ENCODE peak calls at places on chromosome 3, in nine cellular contexts. F is Kasumi-1; U is stimulated activated CD8-positive, alpha-beta memory T cell treated with anti-CD3 and anti-CD28 coated beads, Interleukin-2, amount 100 ng/mL, for 48 hours; H is M059J; G is HT1080; B is sigmoid colon; Z is T-helper 1 cell; O is HFFc6; M is skeletal muscle cell. Y is an unnamed sample.

GRCh38 chr3:30680789-30681188 is 74.4 kb downstream of the TGFBR2 start:
- DNase-seq in F (no peak), U (no peak), H (no peak), G (no peak), B (peak; percentile 81), Z (no peak), O (no peak), M (no peak), Y (no peak)

GRCh38 chr3:187296058-187296457 is 4.5 kb upstream of the MASP1 start:
- DNase-seq in F (no peak), U (no peak), H (peak; percentile 47), G (no peak), B (no peak), Z (no peak), O (no peak), M (no peak), Y (no peak)

GRCh38 chr3:64295594-64295993 is 70.3 kb upstream of the PRICKLE2 start:
- DNase-seq in F (no peak), U (no peak), H (peak; percentile 68), G (peak; percentile 77), B (peak; percentile 81), Z (no peak), O (peak; percentile 82), M (peak; percentile 80), Y (peak; percentile 61)

GRCh38 chr3:8279476-8279875 is 222.1 kb upstream of the LMCD1 start:
- DNase-seq in F (no peak), U (no peak), H (no peak), G (no peak), B (no peak), Z (no peak), O (no peak), M (no peak), Y (no peak)

GRCh38 chr3:76349715-76350480 is 564.5 kb upstream of the ZNF717 start:
- DNase-seq in F (no peak), U (no peak), H (no peak), G (no peak), B (no peak), Z (no peak), O (no peak), M (no peak), Y (no peak)

GRCh38 chr3:70716832-70717231 is 404.4 kb upstream of the MDFIC2 start:
- DNase-seq in F (peak; percentile 63), U (no peak), H (peak; percentile 5), G (peak; percentile 40), B (peak; percentile 72), Z (no peak), O (peak; percentile 35), M (peak; percentile 67), Y (peak; percentile 13)

GRCh38 chr3:5699313-5699712 is 511.8 kb downstream of the EDEM1 start:
- DNase-seq in F (no peak), U (no peak), H (no peak), G (peak; percentile 37), B (no peak), Z (no peak), O (no peak), M (no peak), Y (no peak)

GRCh38 chr3:10495003-10495402 is 10.4 kb downstream of the ATP2B2 start:
- DNase-seq in F (no peak), U (no peak), H (peak; percentile 79), G (peak; percentile 44), B (no peak), Z (no peak), O (peak; percentile 28), M (no peak), Y (peak; percentile 66)

GRCh38 chr3:12553921-12554391 is 2.9 kb upstream of the MKRN2 start:
- DNase-seq in F (peak; percentile 57), U (peak; percentile 7), H (peak; percentile 46), G (peak; percentile 4), B (no peak), Z (peak; percentile 7), O (peak; percentile 31), M (no peak), Y (peak; percentile 26)

GRCh38 chr3:102741105-102741504 is 306.3 kb downstream of the ZPLD1 start:
- DNase-seq in F (no peak), U (no peak), H (peak; percentile 13), G (no peak), B (no peak), Z (no peak), O (no peak), M (no peak), Y (no peak)

GRCh38 chr3:196688349-196688748 is 23.7 kb downstream of the CEP19 start:
- DNase-seq in F (peak; percentile 86), U (no peak), H (no peak), G (peak; percentile 64), B (peak; percentile 69), Z (no peak), O (peak; percentile 19), M (peak; percentile 99), Y (no peak)

GRCh38 chr3:24225027-24225743 is 269.5 kb downstream of the THRB start:
- DNase-seq in F (no peak), U (no peak), H (no peak), G (no peak), B (no peak), Z (no peak), O (no peak), M (no peak), Y (no peak)

GRCh38 chr3:67389176-67389575 is 265.2 kb downstream of the SUCLG2 start:
- DNase-seq in F (peak; percentile 25), U (no peak), H (no peak), G (no peak), B (no peak), Z (no peak), O (no peak), M (no peak), Y (no peak)

GRCh38 chr3:55828712-55829111 is 341.6 kb upstream of the WNT5A start:
- DNase-seq in F (no peak), U (no peak), H (peak; percentile 18), G (peak; percentile 4), B (no peak), Z (no peak), O (no peak), M (no peak), Y (peak; percentile 8)

GRCh38 chr3:144687862-144688261 is 716.2 kb downstream of the DIPK2A start:
- DNase-seq in F (no peak), U (no peak), H (peak; percentile 1), G (no peak), B (no peak), Z (no peak), O (no peak), M (no peak), Y (no peak)

GRCh38 chr3:140206196-140207040 is 271.4 kb downstream of the CLSTN2 start:
- DNase-seq in F (peak; percentile 0), U (no peak), H (peak; percentile 62), G (peak; percentile 60), B (no peak), Z (no peak), O (no peak), M (peak; percentile 4), Y (peak; percentile 21)

GRCh38 chr3:67018105-67018788 is 20.1 kb downstream of the KBTBD8 start:
- DNase-seq in F (no peak), U (no peak), H (peak; percentile 14), G (peak; percentile 52), B (no peak), Z (peak; percentile 6), O (no peak), M (peak; percentile 34), Y (peak; percentile 59)

GRCh38 chr3:20160230-20160629 is 25.8 kb downstream of the SGO1 start:
- DNase-seq in F (peak; percentile 60), U (no peak), H (no peak), G (no peak), B (no peak), Z (peak; percentile 11), O (no peak), M (no peak), Y (no peak)

GRCh38 chr3:12591997-12592715 is 35.3 kb downstream of the MKRN2 start:
- DNase-seq in F (no peak), U (no peak), H (no peak), G (no peak), B (no peak), Z (no peak), O (no peak), M (no peak), Y (no peak)

GRCh38 chr3:129100274-129100673 is 21.3 kb downstream of the RAB43 start:
- DNase-seq in F (no peak), U (no peak), H (no peak), G (no peak), B (no peak), Z (no peak), O (no peak), M (no peak), Y (no peak)

GRCh38 chr3:8503871-8504610 is 2.4 kb downstream of the LMCD1 start:
- DNase-seq in F (no peak), U (peak; percentile 7), H (peak; percentile 44), G (no peak), B (no peak), Z (no peak), O (no peak), M (no peak), Y (peak; percentile 34)

GRCh38 chr3:5017953-5018531 is 38.8 kb downstream of the BHLHE40 start:
- DNase-seq in F (no peak), U (no peak), H (peak; percentile 75), G (peak; percentile 30), B (peak; percentile 83), Z (peak; percentile 37), O (no peak), M (no peak), Y (peak; percentile 66)

GRCh38 chr3:175212896-175213295 is 353.8 kb downstream of the NAALADL2 start:
- DNase-seq in F (no peak), U (no peak), H (peak; percentile 46), G (no peak), B (no peak), Z (no peak), O (peak; percentile 25), M (peak; percentile 56), Y (no peak)

GRCh38 chr3:99218468-99218867 is 317.0 kb upstream of the DCBLD2 start:
- DNase-seq in F (no peak), U (no peak), H (no peak), G (no peak), B (no peak), Z (no peak), O (no peak), M (no peak), Y (no peak)

GRCh38 chr3:187255314-187255713 is 36.2 kb downstream of the MASP1 start:
- DNase-seq in F (no peak), U (no peak), H (no peak), G (no peak), B (no peak), Z (no peak), O (no peak), M (no peak), Y (no peak)

GRCh38 chr3:120437559-120437958 is 13.2 kb downstream of the FSTL1 start:
- DNase-seq in F (no peak), U (no peak), H (no peak), G (no peak), B (no peak), Z (no peak), O (no peak), M (no peak), Y (no peak)

GRCh38 chr3:24220859-24221657 is 273.6 kb downstream of the THRB start:
- DNase-seq in F (no peak), U (no peak), H (peak; percentile 93), G (peak; percentile 94), B (peak; percentile 82), Z (no peak), O (peak; percentile 98), M (peak; percentile 85), Y (peak; percentile 89)

GRCh38 chr3:16130066-16130465 is 44.4 kb upstream of the GALNT15 start:
- DNase-seq in F (no peak), U (no peak), H (peak; percentile 65), G (peak; percentile 21), B (no peak), Z (no peak), O (peak; percentile 88), M (peak; percentile 98), Y (peak; percentile 27)

GRCh38 chr3:174439621-174440349 is 419.3 kb upstream of the NAALADL2 start:
- DNase-seq in F (peak; percentile 65), U (no peak), H (peak; percentile 100), G (peak; percentile 88), B (peak; percentile 72), Z (no peak), O (peak; percentile 99), M (peak; percentile 97), Y (peak; percentile 90)

GRCh38 chr3:45178131-45179023 is 32.2 kb upstream of the CDCP1 start:
- DNase-seq in F (no peak), U (no peak), H (peak; percentile 97), G (peak; percentile 59), B (no peak), Z (no peak), O (no peak), M (no peak), Y (peak; percentile 96)

GRCh38 chr3:133915685-133916639 is 20.3 kb upstream of the RAB6B start:
- DNase-seq in F (no peak), U (no peak), H (no peak), G (no peak), B (no peak), Z (no peak), O (no peak), M (no peak), Y (peak; percentile 54)